ENCODE peak calls at places on chromosomes 4 and X, in four cellular contexts. One of them, this sample, is unnamed.

GRCh38 chr4:101284546-101284945 is 62.8 kb downstream of the PPP3CA start:
- DNase-seq in PC-3: peak
- DNase-seq in MM.1S: no peak
- DNase-seq in SK-N-SH: no peak
- DNase-seq in this sample: no peak

GRCh38 chrX:39841604-39842003 is 256.2 kb downstream of the BCOR start:
- DNase-seq in PC-3: no peak
- DNase-seq in MM.1S: no peak
- DNase-seq in SK-N-SH: peak
- DNase-seq in this sample: no peak

GRCh38 chr4:41006141-41006540 is 208.2 kb downstream of the APBB2 start:
- DNase-seq in PC-3: no peak
- DNase-seq in MM.1S: no peak
- DNase-seq in SK-N-SH: no peak
- DNase-seq in this sample: no peak

GRCh38 chr4:15982833-15983528 is 20.0 kb upstream of the FGFBP2 start:
- DNase-seq in PC-3: peak
- DNase-seq in MM.1S: no peak
- DNase-seq in SK-N-SH: no peak
- DNase-seq in this sample: no peak

GRCh38 chr4:183858011-183858615 is 47.0 kb upstream of the STOX2 start:
- DNase-seq in PC-3: no peak
- DNase-seq in MM.1S: no peak
- DNase-seq in SK-N-SH: no peak
- DNase-seq in this sample: no peak

GRCh38 chrX:8849945-8850344 is 48.8 kb upstream of the FAM9A start:
- DNase-seq in PC-3: no peak
- DNase-seq in MM.1S: no peak
- DNase-seq in SK-N-SH: peak
- DNase-seq in this sample: no peak

GRCh38 chrX:152817082-152817744 is 13.3 kb downstream of the CETN2 start:
- DNase-seq in PC-3: peak
- DNase-seq in MM.1S: no peak
- DNase-seq in SK-N-SH: peak
- DNase-seq in this sample: peak

GRCh38 chr4:105277702-105278101 is 131.0 kb downstream of the TET2 start:
- DNase-seq in PC-3: no peak
- DNase-seq in MM.1S: no peak
- DNase-seq in SK-N-SH: no peak
- DNase-seq in this sample: no peak

GRCh38 chrX:20267924-20268701 is 1.4 kb upstream of the RPS6KA3 start:
- DNase-seq in PC-3: no peak
- DNase-seq in MM.1S: no peak
- DNase-seq in SK-N-SH: peak
- DNase-seq in this sample: peak

DNA sequence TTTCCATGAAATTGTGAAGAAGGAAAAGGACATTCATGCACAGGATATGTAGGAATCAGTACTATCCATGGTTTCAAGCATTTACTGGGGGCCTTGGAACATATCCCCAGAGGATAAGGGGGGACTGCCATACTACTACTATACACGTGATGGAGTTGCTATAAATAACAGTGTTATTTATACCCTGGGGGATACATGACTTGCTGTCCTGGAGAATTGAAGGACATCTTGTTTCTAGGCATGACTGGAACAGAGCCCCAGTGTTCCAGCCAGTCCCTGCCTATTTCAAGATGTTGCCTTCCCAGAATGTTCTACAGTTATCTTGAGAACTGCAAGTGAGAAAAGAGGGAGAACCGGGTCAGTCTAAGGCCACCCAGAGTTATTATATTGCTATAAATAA is 39.6 kb upstream of the ZNF81 start:
- DNase-seq in PC-3: no peak
- DNase-seq in MM.1S: no peak
- DNase-seq in SK-N-SH: no peak
- DNase-seq in this sample: no peak
- TF ChIP-seq EZH2phosphoT487 in PC-3: no peak
- TF ChIP-seq EZH2phosphoT487 in MM.1S: no peak
- TF ChIP-seq EZH2phosphoT487 in SK-N-SH: no peak
- TF ChIP-seq EZH2phosphoT487 in this sample: no peak

GRCh38 chr4:28351826-28352225 is 1491.2 kb downstream of the STIM2 start:
- DNase-seq in PC-3: no peak
- DNase-seq in MM.1S: no peak
- DNase-seq in SK-N-SH: no peak
- DNase-seq in this sample: no peak

GRCh38 chr4:28354874-28355273 is 1494.2 kb downstream of the STIM2 start:
- DNase-seq in PC-3: no peak
- DNase-seq in MM.1S: no peak
- DNase-seq in SK-N-SH: no peak
- DNase-seq in this sample: no peak

GRCh38 chr4:28350485-28350884 is 1489.8 kb downstream of the STIM2 start:
- DNase-seq in PC-3: peak
- DNase-seq in MM.1S: no peak
- DNase-seq in SK-N-SH: no peak
- DNase-seq in this sample: no peak
- TF ChIP-seq EZH2phosphoT487 in PC-3: no peak
- TF ChIP-seq EZH2phosphoT487 in MM.1S: no peak
- TF ChIP-seq EZH2phosphoT487 in SK-N-SH: no peak
- TF ChIP-seq EZH2phosphoT487 in this sample: no peak

DNA sequence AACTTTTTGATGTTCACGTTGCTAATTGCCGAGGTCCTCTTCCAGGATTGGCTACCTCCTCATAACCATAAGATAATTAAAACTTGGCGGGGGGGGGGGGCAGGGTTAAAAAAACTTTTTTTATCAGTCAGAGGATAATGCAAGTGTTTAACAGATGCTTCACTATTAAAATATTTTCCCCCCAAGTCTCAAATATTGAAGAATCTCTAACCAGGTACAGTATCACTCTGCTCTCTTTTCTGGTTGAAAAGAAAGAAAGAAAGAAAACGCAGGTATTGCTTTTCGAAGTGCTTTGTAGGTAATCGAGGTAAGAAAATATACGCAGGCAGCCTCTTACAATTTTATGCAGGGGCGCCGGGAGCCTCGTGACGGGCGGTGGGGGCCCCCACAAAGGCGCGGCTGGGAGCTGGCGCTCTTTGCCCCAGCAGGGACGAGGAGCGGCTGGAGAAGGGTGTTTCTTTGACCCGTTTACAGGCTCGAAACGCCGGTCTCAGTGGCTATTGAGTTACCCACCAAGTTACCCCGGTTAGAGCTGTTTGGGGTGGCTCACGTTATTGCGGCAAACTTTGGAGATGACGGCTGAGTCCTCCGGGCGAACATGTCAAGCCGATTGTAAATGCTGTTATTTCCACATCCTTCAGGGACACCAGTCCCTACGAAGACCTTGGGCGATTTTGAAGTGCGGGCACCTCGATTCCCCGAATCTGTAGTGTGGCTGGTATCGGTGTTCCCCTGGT is 465 bp upstream of the HAND2 start:
- DNase-seq in PC-3: no peak
- DNase-seq in MM.1S: no peak
- DNase-seq in SK-N-SH: peak
- DNase-seq in this sample: no peak
- TF ChIP-seq EZH2phosphoT487 in PC-3: no peak
- TF ChIP-seq EZH2phosphoT487 in MM.1S: no peak
- TF ChIP-seq EZH2phosphoT487 in SK-N-SH: no peak
- TF ChIP-seq EZH2phosphoT487 in this sample: peak

GRCh38 chr4:186930024-186930423 is 206.4 kb upstream of the FAT1 start:
- DNase-seq in PC-3: no peak
- DNase-seq in MM.1S: no peak
- DNase-seq in SK-N-SH: no peak
- DNase-seq in this sample: no peak
- TF ChIP-seq EZH2phosphoT487 in PC-3: no peak
- TF ChIP-seq EZH2phosphoT487 in MM.1S: no peak
- TF ChIP-seq EZH2phosphoT487 in SK-N-SH: no peak
- TF ChIP-seq EZH2phosphoT487 in this sample: no peak

DNA sequence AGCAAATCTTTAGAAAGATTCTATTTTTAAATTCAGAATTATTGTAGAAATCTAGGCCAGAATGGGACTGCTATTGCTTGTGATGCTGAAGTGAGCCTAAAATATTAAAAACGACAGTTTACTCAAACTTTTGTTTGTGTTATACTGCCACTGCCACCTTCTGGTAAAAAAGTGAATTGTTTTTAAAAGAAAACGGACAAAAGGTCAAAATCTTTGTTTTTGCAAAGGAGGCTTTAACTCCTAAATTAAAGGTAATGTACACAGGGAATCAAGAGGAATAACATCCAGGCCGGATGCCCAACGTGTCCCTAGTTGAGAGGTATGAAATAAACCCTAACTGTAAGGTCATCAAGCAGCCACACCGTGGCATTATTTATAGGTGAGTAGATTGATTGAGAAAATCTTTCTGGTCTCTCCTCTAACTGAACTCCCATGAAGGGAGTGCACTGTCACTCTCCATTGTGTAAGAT is 338.3 kb upstream of the GALNT7 start:
- DNase-seq in PC-3: peak
- DNase-seq in MM.1S: peak
- DNase-seq in SK-N-SH: peak
- DNase-seq in this sample: peak
- TF ChIP-seq EZH2phosphoT487 in PC-3: no peak
- TF ChIP-seq EZH2phosphoT487 in MM.1S: no peak
- TF ChIP-seq EZH2phosphoT487 in SK-N-SH: no peak
- TF ChIP-seq EZH2phosphoT487 in this sample: no peak

GRCh38 chrX:77484045-77484444 is 36.9 kb downstream of the FGF16 start:
- DNase-seq in PC-3: no peak
- DNase-seq in MM.1S: no peak
- DNase-seq in SK-N-SH: no peak
- DNase-seq in this sample: no peak
- TF ChIP-seq EZH2phosphoT487 in PC-3: no peak
- TF ChIP-seq EZH2phosphoT487 in MM.1S: no peak
- TF ChIP-seq EZH2phosphoT487 in SK-N-SH: no peak
- TF ChIP-seq EZH2phosphoT487 in this sample: no peak